ENCODE peak calls at places on chromosomes 7 and 10, in four cellular contexts. One of them, this sample, is unnamed.

GRCh38 chr7:75977741-75978140 is 16.7 kb downstream of the TMEM120A start:
- DNase-seq in HEK293T: no peak
- DNase-seq in cardiac muscle cell: peak
- DNase-seq in spleen: no peak
- DNase-seq in this sample: no peak

GRCh38 chr7:131010029-131010705 is 276.2 kb upstream of the KLF14 start:
- DNase-seq in HEK293T: no peak
- DNase-seq in cardiac muscle cell: no peak
- DNase-seq in spleen: no peak
- DNase-seq in this sample: no peak

GRCh38 chr7:138208864-138209263 is 132.6 kb downstream of the AKR1D1 start:
- DNase-seq in HEK293T: no peak
- DNase-seq in cardiac muscle cell: no peak
- DNase-seq in spleen: no peak
- DNase-seq in this sample: peak

GRCh38 chr10:68231916-68232315 is at the start of gene ATOH7:
- DNase-seq in HEK293T: no peak
- DNase-seq in cardiac muscle cell: peak
- DNase-seq in spleen: no peak
- DNase-seq in this sample: no peak

GRCh38 chr10:79433324-79434222 is 11.9 kb downstream of the ZCCHC24 start:
- DNase-seq in HEK293T: no peak
- DNase-seq in cardiac muscle cell: peak
- DNase-seq in spleen: peak
- DNase-seq in this sample: no peak

GRCh38 chr7:28065308-28065707 is 115.3 kb downstream of the JAZF1 start:
- DNase-seq in HEK293T: no peak
- DNase-seq in cardiac muscle cell: no peak
- DNase-seq in spleen: no peak
- DNase-seq in this sample: no peak

GRCh38 chr7:137757146-137757925 is 89.4 kb downstream of the DGKI start:
- DNase-seq in HEK293T: no peak
- DNase-seq in cardiac muscle cell: no peak
- DNase-seq in spleen: no peak
- DNase-seq in this sample: no peak

GRCh38 chr7:10940748-10941358 is 32.8 kb upstream of the PHF14 start:
- DNase-seq in HEK293T: peak
- DNase-seq in cardiac muscle cell: no peak
- DNase-seq in spleen: no peak
- DNase-seq in this sample: peak

GRCh38 chr7:150631866-150632864 is at the start of gene GIMAP6:
- DNase-seq in HEK293T: no peak
- DNase-seq in cardiac muscle cell: no peak
- DNase-seq in spleen: peak
- DNase-seq in this sample: no peak

GRCh38 chr7:16708980-16709379 is 44.6 kb upstream of the TSPAN13 start:
- DNase-seq in HEK293T: no peak
- DNase-seq in cardiac muscle cell: no peak
- DNase-seq in spleen: no peak
- DNase-seq in this sample: peak

GRCh38 chr7:117901089-117901797 is 28.0 kb upstream of the CTTNBP2 start:
- DNase-seq in HEK293T: no peak
- DNase-seq in cardiac muscle cell: no peak
- DNase-seq in spleen: no peak
- DNase-seq in this sample: peak

GRCh38 chr7:114085313-114085591 is 166.4 kb upstream of the PPP1R3A start:
- DNase-seq in HEK293T: no peak
- DNase-seq in cardiac muscle cell: no peak
- DNase-seq in spleen: no peak
- DNase-seq in this sample: no peak

GRCh38 chr7:106768324-106768751 is 96.7 kb upstream of the PIK3CG start:
- DNase-seq in HEK293T: no peak
- DNase-seq in cardiac muscle cell: no peak
- DNase-seq in spleen: no peak
- DNase-seq in this sample: no peak

GRCh38 chr7:93231799-93232672 is at the start of gene VPS50:
- DNase-seq in HEK293T: peak
- DNase-seq in cardiac muscle cell: peak
- DNase-seq in spleen: peak
- DNase-seq in this sample: peak

GRCh38 chr10:132364594-132364970 is 32.4 kb upstream of the PWWP2B start:
- DNase-seq in HEK293T: no peak
- DNase-seq in cardiac muscle cell: no peak
- DNase-seq in spleen: peak
- DNase-seq in this sample: peak

GRCh38 chr10:113329121-113329596 is 223.7 kb upstream of the HABP2 start:
- DNase-seq in HEK293T: no peak
- DNase-seq in cardiac muscle cell: no peak
- DNase-seq in spleen: no peak
- DNase-seq in this sample: no peak

GRCh38 chr7:142391191-142391992 is 133.5 kb upstream of the PRSS58 start:
- DNase-seq in HEK293T: peak
- DNase-seq in cardiac muscle cell: peak
- DNase-seq in spleen: no peak
- DNase-seq in this sample: no peak

GRCh38 chr7:121328508-121329459 is at the start of gene WNT16:
- DNase-seq in HEK293T: no peak
- DNase-seq in cardiac muscle cell: peak
- DNase-seq in spleen: peak
- DNase-seq in this sample: no peak

GRCh38 chr7:2301510-2301860 is 12.8 kb downstream of the SNX8 start:
- DNase-seq in HEK293T: no peak
- DNase-seq in cardiac muscle cell: no peak
- DNase-seq in spleen: no peak
- DNase-seq in this sample: no peak

GRCh38 chr10:128734161-128734560 is 607.9 kb upstream of the MKI67 start:
- DNase-seq in HEK293T: no peak
- DNase-seq in cardiac muscle cell: no peak
- DNase-seq in spleen: no peak
- DNase-seq in this sample: no peak

GRCh38 chr7:2572101-2572842 is 13.5 kb downstream of the IQCE start:
- DNase-seq in HEK293T: no peak
- DNase-seq in cardiac muscle cell: no peak
- DNase-seq in spleen: peak
- DNase-seq in this sample: peak

GRCh38 chr10:9239298-9239697 is 1184.8 kb downstream of the GATA3 start:
- DNase-seq in HEK293T: no peak
- DNase-seq in cardiac muscle cell: no peak
- DNase-seq in spleen: no peak
- DNase-seq in this sample: no peak

GRCh38 chr7:158264881-158265742 is 322.5 kb downstream of the PTPRN2 start:
- DNase-seq in HEK293T: no peak
- DNase-seq in cardiac muscle cell: no peak
- DNase-seq in spleen: peak
- DNase-seq in this sample: no peak